ENCODE peak calls at places on chromosomes 6 and 20, in eight cellular contexts. C is left lung, M is body of pancreas, T is non-pigmented ciliary epithelial cell, S is ELR, R is keratinocyte, K is T-cell, P is T1000. F is an unnamed sample.

GRCh38 chr6:39102024-39102820 is 12.8 kb downstream of the SAYSD1 start:
- DNase-seq in C (no peak), M (peak), T (no peak), S (peak), R (no peak), K (no peak), P (no peak), F (peak)

GRCh38 chr6:143368426-143368825 is 82.1 kb downstream of the ADAT2 start:
- DNase-seq in C (no peak), M (no peak), T (peak), S (peak), R (no peak), K (no peak), P (peak), F (no peak)

GRCh38 chr20:38751360-38751976 is 3.2 kb downstream of the ACTR5 start:
- DNase-seq in C (no peak), M (peak), T (no peak), S (peak), R (no peak), K (no peak), P (no peak), F (no peak)

GRCh38 chr6:109292983-109293586 is 89.2 kb downstream of the CD164 start:
- DNase-seq in C (no peak), M (no peak), T (no peak), S (peak), R (no peak), K (no peak), P (no peak), F (no peak)

GRCh38 chr6:75272145-75272840 is 12.3 kb downstream of the TMEM30A start:
- DNase-seq in C (no peak), M (no peak), T (peak), S (no peak), R (no peak), K (no peak), P (no peak), F (no peak)

GRCh38 chr6:104642871-104643270 is 216.8 kb downstream of the HACE1 start:
- DNase-seq in C (no peak), M (no peak), T (no peak), S (peak), R (no peak), K (no peak), P (no peak), F (no peak)

GRCh38 chr6:163148781-163149534 is 265.6 kb upstream of the QKI start:
- DNase-seq in C (peak), M (no peak), T (no peak), S (no peak), R (no peak), K (no peak), P (no peak), F (no peak)

GRCh38 chr20:25399038-25399430 is 8.4 kb upstream of the ABHD12 start:
- DNase-seq in C (no peak), M (peak), T (peak), S (peak), R (no peak), K (no peak), P (peak), F (peak)

GRCh38 chr6:159577564-159577963 is 115.5 kb downstream of the SOD2 start:
- DNase-seq in C (no peak), M (no peak), T (no peak), S (peak), R (peak), K (no peak), P (peak), F (no peak)

GRCh38 chr6:47242483-47243386 is 67.0 kb downstream of the TNFRSF21 start:
- DNase-seq in C (peak), M (peak), T (peak), S (peak), R (peak), K (peak), P (peak), F (peak)

GRCh38 chr6:37175332-37176267 is 5.6 kb downstream of the PIM1 start:
- DNase-seq in C (peak), M (no peak), T (no peak), S (no peak), R (no peak), K (no peak), P (no peak), F (no peak)

GRCh38 chr6:151374024-151374423 is 17.3 kb downstream of the ZBTB2 start:
- DNase-seq in C (no peak), M (peak), T (no peak), S (peak), R (no peak), K (no peak), P (no peak), F (no peak)

GRCh38 chr6:125944434-125944816 is 12.1 kb upstream of the HINT3 start:
- DNase-seq in C (no peak), M (peak), T (peak), S (peak), R (no peak), K (no peak), P (no peak), F (peak)

GRCh38 chr6:30687659-30688431 is 1.4 kb upstream of the PPP1R18 start:
- DNase-seq in C (no peak), M (no peak), T (no peak), S (peak), R (no peak), K (no peak), P (no peak), F (no peak)

GRCh38 chr6:112839525-112839961 is 492.4 kb downstream of the RFPL4B start:
- DNase-seq in C (no peak), M (no peak), T (peak), S (peak), R (no peak), K (no peak), P (peak), F (no peak)

GRCh38 chr6:117253785-117254184 is 11.6 kb upstream of the VGLL2 start:
- DNase-seq in C (no peak), M (no peak), T (no peak), S (no peak), R (no peak), K (no peak), P (no peak), F (no peak)

GRCh38 chr6:84731901-84732300 is 32.5 kb downstream of the TBX18 start:
- DNase-seq in C (no peak), M (no peak), T (no peak), S (peak), R (no peak), K (no peak), P (no peak), F (no peak)

GRCh38 chr20:34049897-34050695 is 56.4 kb downstream of the RALY start:
- DNase-seq in C (no peak), M (no peak), T (no peak), S (no peak), R (no peak), K (no peak), P (no peak), F (no peak)

GRCh38 chr20:13271098-13271497 is 50.0 kb downstream of the ISM1 start:
- DNase-seq in C (no peak), M (no peak), T (no peak), S (no peak), R (no peak), K (no peak), P (no peak), F (no peak)

GRCh38 chr20:31494131-31494530 is 19.0 kb downstream of the REM1 start:
- DNase-seq in C (no peak), M (no peak), T (no peak), S (peak), R (peak), K (no peak), P (no peak), F (no peak)

GRCh38 chr6:156111913-156112312 is 656.3 kb upstream of the NOX3 start:
- DNase-seq in C (no peak), M (no peak), T (no peak), S (no peak), R (no peak), K (no peak), P (no peak), F (no peak)

GRCh38 chr6:27494987-27495385 is 22.1 kb upstream of the ZNF184 start:
- DNase-seq in C (no peak), M (no peak), T (no peak), S (no peak), R (no peak), K (no peak), P (no peak), F (no peak)

GRCh38 chr6:21258665-21259064 is 334.9 kb upstream of the SOX4 start:
- DNase-seq in C (no peak), M (no peak), T (no peak), S (no peak), R (no peak), K (no peak), P (no peak), F (no peak)

GRCh38 chr6:117601811-117602150 is 530 bp downstream of the GOPC start:
- DNase-seq in C (peak), M (no peak), T (no peak), S (no peak), R (no peak), K (no peak), P (no peak), F (no peak)

GRCh38 chr6:36809933-36810844 is 29.1 kb downstream of the CPNE5 start:
- DNase-seq in C (no peak), M (no peak), T (no peak), S (no peak), R (no peak), K (no peak), P (no peak), F (no peak)

GRCh38 chr6:46734867-46735719 is at the start of gene PLA2G7:
- DNase-seq in C (peak), M (peak), T (no peak), S (peak), R (no peak), K (no peak), P (no peak), F (no peak)

GRCh38 chr20:10672579-10673127 is 1.1 kb downstream of the JAG1 start:
- DNase-seq in C (peak), M (peak), T (no peak), S (peak), R (no peak), K (no peak), P (no peak), F (peak)

GRCh38 chr20:57060407-57061057 is 205.9 kb downstream of the BMP7 start:
- DNase-seq in C (no peak), M (no peak), T (no peak), S (peak), R (no peak), K (no peak), P (no peak), F (no peak)

F was measured in stomach.